ENCODE peak calls at places on chromosome 4, in four cellular contexts. L is smooth muscle cell of the brain vasculature, J is AG09309, Z is NCI-H748 treated with DMSO at 0.1 percent for 48 hours. B is an unnamed sample.

GRCh38 chr4:40448875-40449274 is 113.7 kb downstream of the CHRNA9 start:
- DNase-seq in L (no peak), J (no peak), Z (no peak), B (no peak)

GRCh38 chr4:17336524-17336941 is 175.4 kb downstream of the QDPR start:
- DNase-seq in L (no peak), J (no peak), Z (no peak), B (no peak)

GRCh38 chr4:79014230-79014629 is 75.0 kb upstream of the PAQR3 start:
- DNase-seq in L (no peak), J (no peak), Z (no peak), B (no peak)

GRCh38 chr4:38014421-38014852 is 54.2 kb downstream of the PTTG2 start:
- DNase-seq in L (no peak), J (no peak), Z (no peak), B (no peak)

GRCh38 chr4:180664766-180665368 is 1578.3 kb upstream of the TENM3 start:
- DNase-seq in L (peak), J (peak), Z (peak), B (peak)

GRCh38 chr4:185838514-185839203 is 26.7 kb upstream of the SORBS2 start:
- DNase-seq in L (no peak), J (no peak), Z (no peak), B (no peak)

GRCh38 chr4:70838400-70838971 is 1.2 kb downstream of the GRSF1 start:
- DNase-seq in L (no peak), J (no peak), Z (no peak), B (no peak)

GRCh38 chr4:122700178-122700725 is 32.3 kb upstream of the BBS12 start:
- DNase-seq in L (peak), J (no peak), Z (no peak), B (no peak)

GRCh38 chr4:150579591-150580234 is 2.2 kb upstream of the MAB21L2 start:
- DNase-seq in L (no peak), J (no peak), Z (no peak), B (no peak)

GRCh38 chr4:154731756-154732155 is 12.0 kb upstream of the LRAT start:
- DNase-seq in L (no peak), J (no peak), Z (no peak), B (no peak)

GRCh38 chr4:187602339-187603092 is 393.1 kb upstream of the ZFP42 start:
- DNase-seq in L (no peak), J (no peak), Z (no peak), B (no peak)

GRCh38 chr4:150212485-150212884 is 134.2 kb downstream of the DCLK2 start:
- DNase-seq in L (no peak), J (no peak), Z (no peak), B (no peak)

B was measured in Panc1.